ENCODE peak calls at places on chromosomes 16 and 17, in six cellular contexts. One of them, this sample, is unnamed.

GRCh38 chr17:57467801-57468200 is 211.5 kb downstream of the MSI2 start:
- DNase-seq in IMR-90: no peak
- DNase-seq in mesenchymal stem cell: no peak
- DNase-seq in neuronal stem cell: no peak
- DNase-seq in H1: no peak
- DNase-seq in trophoblast cell: no peak
- DNase-seq in this sample: no peak

GRCh38 chr16:81548901-81549546 is 104.4 kb downstream of the CMIP start:
- DNase-seq in IMR-90: no peak
- DNase-seq in mesenchymal stem cell: no peak
- DNase-seq in neuronal stem cell: no peak
- DNase-seq in H1: no peak
- DNase-seq in trophoblast cell: no peak
- DNase-seq in this sample: no peak

GRCh38 chr16:89031715-89032659 is 55.0 kb upstream of the CBFA2T3 start:
- DNase-seq in IMR-90: no peak
- DNase-seq in mesenchymal stem cell: no peak
- DNase-seq in neuronal stem cell: no peak
- DNase-seq in H1: no peak
- DNase-seq in trophoblast cell: peak
- DNase-seq in this sample: no peak

GRCh38 chr16:88369447-88370008 is 13.2 kb upstream of the ZNF469 start:
- DNase-seq in IMR-90: no peak
- DNase-seq in mesenchymal stem cell: no peak
- DNase-seq in neuronal stem cell: no peak
- DNase-seq in H1: no peak
- DNase-seq in trophoblast cell: no peak
- DNase-seq in this sample: no peak

GRCh38 chr16:19346335-19346922 is 60.9 kb downstream of the CLEC19A start:
- DNase-seq in IMR-90: no peak
- DNase-seq in mesenchymal stem cell: no peak
- DNase-seq in neuronal stem cell: no peak
- DNase-seq in H1: no peak
- DNase-seq in trophoblast cell: no peak
- DNase-seq in this sample: no peak

GRCh38 chr17:17712268-17712924 is 31.1 kb downstream of the RAI1 start:
- DNase-seq in IMR-90: peak
- DNase-seq in mesenchymal stem cell: peak
- DNase-seq in neuronal stem cell: no peak
- DNase-seq in H1: no peak
- DNase-seq in trophoblast cell: no peak
- DNase-seq in this sample: no peak

GRCh38 chr16:87582221-87582965 is 19.9 kb upstream of the JPH3 start:
- DNase-seq in IMR-90: peak
- DNase-seq in mesenchymal stem cell: peak
- DNase-seq in neuronal stem cell: no peak
- DNase-seq in H1: no peak
- DNase-seq in trophoblast cell: no peak
- DNase-seq in this sample: no peak

GRCh38 chr17:73025041-73025440 is 67.4 kb downstream of the SLC39A11 start:
- DNase-seq in IMR-90: no peak
- DNase-seq in mesenchymal stem cell: no peak
- DNase-seq in neuronal stem cell: no peak
- DNase-seq in H1: no peak
- DNase-seq in trophoblast cell: no peak
- DNase-seq in this sample: no peak

GRCh38 chr17:82594571-82594970 is 53.7 kb downstream of the WDR45B start:
- DNase-seq in IMR-90: no peak
- DNase-seq in mesenchymal stem cell: no peak
- DNase-seq in neuronal stem cell: no peak
- DNase-seq in H1: no peak
- DNase-seq in trophoblast cell: no peak
- DNase-seq in this sample: no peak

GRCh38 chr17:67452681-67453554 is 75.8 kb downstream of the PITPNC1 start:
- DNase-seq in IMR-90: no peak
- DNase-seq in mesenchymal stem cell: no peak
- DNase-seq in neuronal stem cell: no peak
- DNase-seq in H1: no peak
- DNase-seq in trophoblast cell: no peak
- DNase-seq in this sample: no peak

GRCh38 chr16:74025-74424 is 1.6 kb upstream of the RHBDF1 start:
- DNase-seq in IMR-90: no peak
- DNase-seq in mesenchymal stem cell: no peak
- DNase-seq in neuronal stem cell: no peak
- DNase-seq in H1: no peak
- DNase-seq in trophoblast cell: no peak
- DNase-seq in this sample: no peak

GRCh38 chr17:75126954-75127353 is 4.6 kb downstream of the NT5C start:
- DNase-seq in IMR-90: no peak
- DNase-seq in mesenchymal stem cell: no peak
- DNase-seq in neuronal stem cell: no peak
- DNase-seq in H1: no peak
- DNase-seq in trophoblast cell: no peak
- DNase-seq in this sample: no peak

GRCh38 chr17:41718287-41718645 is 6.1 kb downstream of the GAST start:
- DNase-seq in IMR-90: no peak
- DNase-seq in mesenchymal stem cell: no peak
- DNase-seq in neuronal stem cell: no peak
- DNase-seq in H1: no peak
- DNase-seq in trophoblast cell: no peak
- DNase-seq in this sample: no peak

GRCh38 chr17:2392252-2393183 is 8.3 kb downstream of the MNT start:
- DNase-seq in IMR-90: peak
- DNase-seq in mesenchymal stem cell: peak
- DNase-seq in neuronal stem cell: peak
- DNase-seq in H1: peak
- DNase-seq in trophoblast cell: peak
- DNase-seq in this sample: peak

GRCh38 chr17:63621229-63621683 is 961 bp upstream of the MAP3K3 start:
- DNase-seq in IMR-90: no peak
- DNase-seq in mesenchymal stem cell: no peak
- DNase-seq in neuronal stem cell: no peak
- DNase-seq in H1: no peak
- DNase-seq in trophoblast cell: peak
- DNase-seq in this sample: no peak

GRCh38 chr17:29133146-29133713 is 47.0 kb downstream of the MYO18A start:
- DNase-seq in IMR-90: peak
- DNase-seq in mesenchymal stem cell: peak
- DNase-seq in neuronal stem cell: no peak
- DNase-seq in H1: no peak
- DNase-seq in trophoblast cell: no peak
- DNase-seq in this sample: peak

GRCh38 chr16:85662036-85662812 is 26.5 kb downstream of the GINS2 start:
- DNase-seq in IMR-90: no peak
- DNase-seq in mesenchymal stem cell: no peak
- DNase-seq in neuronal stem cell: peak
- DNase-seq in H1: no peak
- DNase-seq in trophoblast cell: no peak
- DNase-seq in this sample: no peak

GRCh38 chr17:82835122-82835521 is 4.7 kb downstream of the ZNF750 start:
- DNase-seq in IMR-90: no peak
- DNase-seq in mesenchymal stem cell: no peak
- DNase-seq in neuronal stem cell: no peak
- DNase-seq in H1: no peak
- DNase-seq in trophoblast cell: no peak
- DNase-seq in this sample: no peak

GRCh38 chr16:68826652-68827051 is 16.7 kb upstream of the TANGO6 start:
- DNase-seq in IMR-90: no peak
- DNase-seq in mesenchymal stem cell: no peak
- DNase-seq in neuronal stem cell: no peak
- DNase-seq in H1: no peak
- DNase-seq in trophoblast cell: peak
- DNase-seq in this sample: no peak

GRCh38 chr17:8464941-8465340 is 29.3 kb downstream of the NDEL1 start:
- DNase-seq in IMR-90: no peak
- DNase-seq in mesenchymal stem cell: no peak
- DNase-seq in neuronal stem cell: no peak
- DNase-seq in H1: no peak
- DNase-seq in trophoblast cell: no peak
- DNase-seq in this sample: no peak

GRCh38 chr16:53945996-53946395 is 242.0 kb downstream of the FTO start:
- DNase-seq in IMR-90: peak
- DNase-seq in mesenchymal stem cell: peak
- DNase-seq in neuronal stem cell: peak
- DNase-seq in H1: no peak
- DNase-seq in trophoblast cell: peak
- DNase-seq in this sample: no peak

GRCh38 chr17:76251478-76252039 is 11.3 kb upstream of the RNF157 start:
- DNase-seq in IMR-90: no peak
- DNase-seq in mesenchymal stem cell: peak
- DNase-seq in neuronal stem cell: no peak
- DNase-seq in H1: no peak
- DNase-seq in trophoblast cell: peak
- DNase-seq in this sample: no peak
- H2AFZ ChIP-seq in IMR-90: peak
- H2AFZ ChIP-seq in mesenchymal stem cell: no peak
- H2AFZ ChIP-seq in neuronal stem cell: peak
- H2AFZ ChIP-seq in H1: no peak
- H2AFZ ChIP-seq in trophoblast cell: no peak
- H2AFZ ChIP-seq in this sample: no peak

DNA sequence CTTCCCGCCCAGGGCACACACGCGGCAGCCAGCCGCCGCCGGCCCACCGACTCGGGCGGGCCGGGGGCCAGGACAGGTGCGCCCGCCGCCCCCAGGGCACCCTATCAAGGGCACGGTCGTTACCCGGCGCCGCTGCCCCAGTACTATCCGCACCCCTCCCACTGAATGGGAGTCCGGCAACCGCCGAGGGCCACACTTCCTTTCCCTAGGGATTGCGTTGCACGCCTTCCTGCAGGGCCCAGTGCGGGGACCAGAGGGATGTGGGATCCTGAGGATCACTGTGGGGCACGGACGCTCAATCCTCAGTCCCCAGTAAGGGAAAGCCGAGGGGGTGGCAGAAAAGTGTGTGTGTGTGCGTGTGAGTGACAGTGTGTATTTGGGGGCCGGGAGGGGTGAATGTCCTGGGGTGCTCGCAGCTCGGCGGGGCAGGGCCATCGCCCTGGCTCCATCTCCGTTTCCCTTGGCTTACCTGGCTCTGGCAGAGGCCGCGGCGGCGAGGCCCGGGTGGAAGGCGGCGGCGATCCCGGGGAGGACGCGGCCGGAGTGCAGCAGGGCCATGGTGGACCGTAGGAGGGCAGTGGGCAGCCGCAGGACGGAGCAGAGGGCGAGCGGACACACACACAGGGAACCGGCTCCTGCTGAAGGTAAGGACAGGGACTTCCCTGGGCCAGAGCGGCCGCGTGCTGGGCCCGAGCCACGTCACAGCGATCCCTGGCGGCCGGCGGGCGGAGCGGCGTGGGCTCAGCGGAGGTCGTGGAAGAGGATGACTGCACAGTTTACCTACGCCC is at the start of gene GOT2:
- DNase-seq in IMR-90: peak
- DNase-seq in mesenchymal stem cell: peak
- DNase-seq in neuronal stem cell: peak
- DNase-seq in H1: peak
- DNase-seq in trophoblast cell: peak
- DNase-seq in this sample: peak
- H3K23ac ChIP-seq in IMR-90: peak
- H3K23ac ChIP-seq in mesenchymal stem cell: peak
- H3K23ac ChIP-seq in neuronal stem cell: peak
- H3K23ac ChIP-seq in H1: no peak
- H3K23ac ChIP-seq in trophoblast cell: no peak
- H3K23ac ChIP-seq in this sample: no peak

GRCh38 chr17:58575511-58575910 is 61.1 kb upstream of the MTMR4 start:
- DNase-seq in IMR-90: peak
- DNase-seq in mesenchymal stem cell: peak
- DNase-seq in neuronal stem cell: no peak
- DNase-seq in H1: no peak
- DNase-seq in trophoblast cell: peak
- DNase-seq in this sample: no peak

GRCh38 chr17:58572846-58573245 is 58.4 kb upstream of the MTMR4 start:
- DNase-seq in IMR-90: no peak
- DNase-seq in mesenchymal stem cell: no peak
- DNase-seq in neuronal stem cell: no peak
- DNase-seq in H1: no peak
- DNase-seq in trophoblast cell: no peak
- DNase-seq in this sample: no peak

GRCh38 chr17:58574025-58574424 is 59.6 kb upstream of the MTMR4 start:
- DNase-seq in IMR-90: no peak
- DNase-seq in mesenchymal stem cell: no peak
- DNase-seq in neuronal stem cell: no peak
- DNase-seq in H1: no peak
- DNase-seq in trophoblast cell: no peak
- DNase-seq in this sample: no peak

GRCh38 chr17:58577696-58578095 is 63.3 kb upstream of the MTMR4 start:
- DNase-seq in IMR-90: peak
- DNase-seq in mesenchymal stem cell: peak
- DNase-seq in neuronal stem cell: peak
- DNase-seq in H1: no peak
- DNase-seq in trophoblast cell: peak
- DNase-seq in this sample: peak

GRCh38 chr17:58576679-58577367 is 62.4 kb upstream of the MTMR4 start:
- DNase-seq in IMR-90: no peak
- DNase-seq in mesenchymal stem cell: no peak
- DNase-seq in neuronal stem cell: no peak
- DNase-seq in H1: no peak
- DNase-seq in trophoblast cell: no peak
- DNase-seq in this sample: no peak
- H2AFZ ChIP-seq in IMR-90: no peak
- H2AFZ ChIP-seq in mesenchymal stem cell: no peak
- H2AFZ ChIP-seq in neuronal stem cell: no peak
- H2AFZ ChIP-seq in H1: no peak
- H2AFZ ChIP-seq in trophoblast cell: no peak
- H2AFZ ChIP-seq in this sample: no peak

GRCh38 chr16:30585400-30586191 is at the start of gene ZNF785:
- DNase-seq in IMR-90: peak
- DNase-seq in mesenchymal stem cell: peak
- DNase-seq in neuronal stem cell: peak
- DNase-seq in H1: peak
- DNase-seq in trophoblast cell: peak
- DNase-seq in this sample: peak
- H3K23ac ChIP-seq in IMR-90: peak
- H3K23ac ChIP-seq in mesenchymal stem cell: no peak
- H3K23ac ChIP-seq in neuronal stem cell: peak
- H3K23ac ChIP-seq in H1: no peak
- H3K23ac ChIP-seq in trophoblast cell: no peak
- H3K23ac ChIP-seq in this sample: no peak

GRCh38 chr16:50301626-50302471 is 35.5 kb downstream of the ADCY7 start:
- DNase-seq in IMR-90: peak
- DNase-seq in mesenchymal stem cell: peak
- DNase-seq in neuronal stem cell: no peak
- DNase-seq in H1: no peak
- DNase-seq in trophoblast cell: peak
- DNase-seq in this sample: peak
- H2AFZ ChIP-seq in IMR-90: peak
- H2AFZ ChIP-seq in mesenchymal stem cell: no peak
- H2AFZ ChIP-seq in neuronal stem cell: no peak
- H2AFZ ChIP-seq in H1: no peak
- H2AFZ ChIP-seq in trophoblast cell: no peak
- H2AFZ ChIP-seq in this sample: no peak

GRCh38 chr17:27854163-27854562 is 39.0 kb downstream of the LYRM9 start:
- DNase-seq in IMR-90: no peak
- DNase-seq in mesenchymal stem cell: no peak
- DNase-seq in neuronal stem cell: no peak
- DNase-seq in H1: no peak
- DNase-seq in trophoblast cell: no peak
- DNase-seq in this sample: no peak
- H3K23ac ChIP-seq in IMR-90: no peak
- H3K23ac ChIP-seq in mesenchymal stem cell: no peak
- H3K23ac ChIP-seq in neuronal stem cell: no peak
- H3K23ac ChIP-seq in H1: no peak
- H3K23ac ChIP-seq in trophoblast cell: no peak
- H3K23ac ChIP-seq in this sample: no peak

GRCh38 chr17:7173687-7174602 is 5.2 kb downstream of the ASGR1 start:
- DNase-seq in IMR-90: no peak
- DNase-seq in mesenchymal stem cell: peak
- DNase-seq in neuronal stem cell: peak
- DNase-seq in H1: peak
- DNase-seq in trophoblast cell: peak
- DNase-seq in this sample: peak
- H2AFZ ChIP-seq in IMR-90: peak
- H2AFZ ChIP-seq in mesenchymal stem cell: peak
- H2AFZ ChIP-seq in neuronal stem cell: no peak
- H2AFZ ChIP-seq in H1: peak
- H2AFZ ChIP-seq in trophoblast cell: no peak
- H2AFZ ChIP-seq in this sample: no peak